ENCODE peak calls at places on chromosome 13, in seven cellular contexts. T, B, K, J, A, I and P are unnamed samples.

GRCh38 chr13:33678906-33679657 is 138.9 kb upstream of the RFC3 start:
- DNase-seq in A (peak; percentile 95), I (peak; percentile 72), J (peak; percentile 81), T (peak; percentile 21), B (peak; percentile 81), K (no peak), P (no peak)

GRCh38 chr13:32445461-32445860 is 17.5 kb upstream of the N4BP2L1 start:
- DNase-seq in T (no peak), I (no peak), A (no peak), J (no peak), B (no peak), K (no peak), P (no peak)

GRCh38 chr13:100855151-100855550 is 180.6 kb upstream of the TMTC4 start:
- DNase-seq in K (no peak), T (no peak), J (no peak), B (no peak), I (no peak), A (no peak), P (no peak)

GRCh38 chr13:50400930-50401553 is 385.8 kb downstream of the KCNRG start:
- DNase-seq in K (no peak), B (no peak), J (no peak), I (no peak), T (no peak), A (no peak), P (no peak)

GRCh38 chr13:114038211-114038613 is 64.3 kb upstream of the C13orf46 start:
- DNase-seq in B (no peak), T (no peak), I (no peak), J (no peak), A (no peak), K (no peak), P (no peak)

GRCh38 chr13:46850214-46850613 is 46.6 kb downstream of the HTR2A start:
- DNase-seq in A (peak; percentile 43), B (no peak), J (no peak), I (no peak), K (no peak), T (no peak), P (no peak)

GRCh38 chr13:110197471-110197870 is 109.5 kb downstream of the COL4A1 start:
- DNase-seq in B (no peak), A (no peak), T (no peak), I (no peak), J (no peak), K (no peak), P (no peak)

GRCh38 chr13:26819067-26819466 is 58.5 kb upstream of the GPR12 start:
- DNase-seq in A (no peak), J (no peak), B (no peak), T (no peak), K (peak; percentile 13), I (no peak), P (no peak)

GRCh38 chr13:95150555-95150954 is 150.7 kb downstream of the ABCC4 start:
- DNase-seq in I (no peak), T (no peak), K (no peak), J (no peak), B (no peak), A (no peak), P (no peak)

GRCh38 chr13:95920485-95920884 is 132.7 kb downstream of the UGGT2 start:
- DNase-seq in B (no peak), A (no peak), J (no peak), I (no peak), T (no peak), K (no peak), P (no peak)

GRCh38 chr13:110445183-110445582 is 116.3 kb downstream of the RAB20 start:
- DNase-seq in A (peak; percentile 44), T (no peak), B (no peak), J (peak; percentile 32), I (no peak), K (no peak), P (no peak)

GRCh38 chr13:47220453-47221150 is 323.7 kb upstream of the HTR2A start:
- DNase-seq in T (no peak), K (no peak), B (no peak), A (no peak), J (no peak), I (no peak), P (no peak)

GRCh38 chr13:84237181-84237580 is 354.9 kb upstream of the SLITRK1 start:
- DNase-seq in J (no peak), K (no peak), A (no peak), I (no peak), T (no peak), B (no peak), P (no peak)

GRCh38 chr13:99982741-99983400 is 1.3 kb downstream of the ZIC2 start:
- DNase-seq in J (no peak), T (no peak), A (no peak), B (no peak), I (no peak), K (peak; percentile 25), P (no peak)

GRCh38 chr13:28558126-28558525 is 63.2 kb upstream of the FLT1 start:
- DNase-seq in J (no peak), I (no peak), T (no peak), A (no peak), K (no peak), B (no peak), P (no peak)

GRCh38 chr13:111110054-111110453 is 5.1 kb upstream of the ARHGEF7 start:
- DNase-seq in A (no peak), B (no peak), I (no peak), K (no peak), J (no peak), T (no peak), P (no peak)

GRCh38 chr13:33204130-33204927 is 81.2 kb downstream of the STARD13 start:
- DNase-seq in B (no peak), T (peak; percentile 64), A (no peak), J (no peak), K (no peak), I (no peak), P (no peak)

GRCh38 chr13:24161010-24161775 is 673 bp downstream of the SPATA13 start:
- DNase-seq in J (peak; percentile 10), B (peak; percentile 46), K (peak; percentile 32), A (no peak), I (peak; percentile 46), T (peak; percentile 32), P (no peak)

GRCh38 chr13:63517376-63517775 is 2101.7 kb upstream of the PCDH20 start:
- DNase-seq in K (no peak), B (no peak), I (no peak), A (no peak), J (no peak), T (no peak), P (no peak)

GRCh38 chr13:100392709-100393630 is 195.6 kb downstream of the GGACT start:
- DNase-seq in J (peak; percentile 93), A (peak; percentile 34), T (peak; percentile 75), B (peak; percentile 66), I (peak; percentile 51), K (peak; percentile 37), P (peak; percentile 94)

GRCh38 chr13:113926301-113926761 is 47.5 kb downstream of the C13orf46 start:
- DNase-seq in I (no peak), B (no peak), K (no peak), A (no peak), T (no peak), J (no peak), P (peak; percentile 64)

GRCh38 chr13:44904982-44905381 is 84.3 kb downstream of the NUFIP1 start:
- DNase-seq in K (no peak), I (no peak), T (peak; percentile 68), J (no peak), B (no peak), A (no peak), P (peak; percentile 86)

GRCh38 chr13:45331981-45332830 is 8.8 kb downstream of the TPT1 start:
- DNase-seq in A (no peak), B (no peak), I (no peak), J (peak; percentile 72), T (peak; percentile 44), K (no peak), P (no peak)

GRCh38 chr13:45575146-45575829 is 40.3 kb downstream of the ERICH6B start:
- DNase-seq in A (no peak), J (no peak), B (no peak), K (no peak), T (no peak), I (no peak), P (no peak)

GRCh38 chr13:105567951-105568510 is 967.4 kb downstream of the EFNB2 start:
- DNase-seq in I (no peak), A (no peak), K (peak; percentile 74), B (no peak), J (no peak), T (no peak), P (no peak)

GRCh38 chr13:31207630-31208549 is 8.1 kb downstream of the B3GLCT start:
- DNase-seq in J (no peak), A (no peak), B (no peak), I (no peak), K (no peak), T (peak; percentile 45), P (no peak)

GRCh38 chr13:50379584-50379983 is 364.3 kb downstream of the KCNRG start:
- DNase-seq in K (no peak), B (no peak), A (no peak), T (no peak), J (no peak), I (no peak), P (no peak)

GRCh38 chr13:86986448-86986847 is 684.7 kb upstream of the SLITRK5 start:
- DNase-seq in J (no peak), B (no peak), T (no peak), K (no peak), I (no peak), A (no peak), P (no peak)

GRCh38 chr13:72875233-72875632 is 93.3 kb downstream of the PIBF1 start:
- DNase-seq in B (no peak), A (no peak), K (no peak), T (no peak), I (no peak), J (peak; percentile 11), P (no peak)

GRCh38 chr13:36275190-36276002 is 22.2 kb downstream of the CCDC169 start:
- DNase-seq in I (no peak), K (peak; percentile 71), T (no peak), B (no peak), A (no peak), J (peak; percentile 82), P (no peak)

GRCh38 chr13:97982286-97982685 is 28.8 kb downstream of the IPO5 start:
- DNase-seq in I (no peak), K (no peak), J (no peak), A (no peak), T (no peak), B (no peak), P (no peak)

GRCh38 chr13:59120297-59120843 is 1043.4 kb downstream of the DIAPH3 start:
- DNase-seq in J (no peak), B (no peak), I (no peak), T (no peak), K (no peak), A (no peak), P (no peak)

GRCh38 chr13:100088648-100089601 is at the start of gene PCCA:
- DNase-seq in J (peak; percentile 93), I (peak; percentile 81), K (peak; percentile 99), B (peak; percentile 91), T (peak; percentile 97), A (peak; percentile 68), P (peak; percentile 97)

GRCh38 chr13:51336746-51337145 is 2.7 kb upstream of the SERPINE3 start:
- DNase-seq in I (no peak), K (no peak), A (no peak), J (no peak), B (no peak), T (no peak), P (no peak)

GRCh38 chr13:93169980-93170379 is 56.6 kb upstream of the GPC6 start:
- DNase-seq in J (no peak), K (no peak), A (no peak), T (no peak), I (no peak), B (no peak), P (no peak)

GRCh38 chr13:49218493-49219051 is 1.6 kb upstream of the MLNR start:
- DNase-seq in B (no peak), A (no peak), T (no peak), K (peak; percentile 18), J (no peak), I (no peak), P (no peak)